ENCODE peak calls at places on chromosomes 7 and 10, in six cellular contexts. I, N, K, O, W and X are unnamed samples.

GRCh38 chr7:25731035-25731880 is 420.7 kb upstream of the NFE2L3 start:
- DNase-seq in I (no peak), W (no peak), K (no peak), N (no peak), O (no peak), X (no peak)

GRCh38 chr7:70614237-70614984 is 517.5 kb upstream of the GALNT17 start:
- DNase-seq in W (peak), I (peak), O (no peak), K (no peak), N (no peak), X (peak)

GRCh38 chr10:122303271-122304053 is 32.4 kb downstream of the BTBD16 start:
- DNase-seq in W (no peak), O (no peak), K (no peak), I (no peak), N (no peak), X (no peak)

GRCh38 chr10:112912441-112912911 is 37.6 kb upstream of the TCF7L2 start:
- DNase-seq in I (no peak), W (no peak), K (no peak), O (no peak), N (no peak), X (no peak)

GRCh38 chr10:114548662-114549061 is 109.4 kb downstream of the ABLIM1 start:
- DNase-seq in O (no peak), W (no peak), K (no peak), I (no peak), N (peak), X (no peak)

GRCh38 chr7:22325671-22326070 is 31.3 kb downstream of the RAPGEF5 start:
- DNase-seq in K (no peak), N (no peak), W (no peak), I (no peak), O (no peak), X (no peak)

GRCh38 chr10:23100331-23101030 is 5.1 kb downstream of the MSRB2 start:
- DNase-seq in I (no peak), W (no peak), O (no peak), K (no peak), N (no peak), X (no peak)

GRCh38 chr10:70677016-70677415 is 4.7 kb downstream of the ADAMTS14 start:
- DNase-seq in I (no peak), O (no peak), K (no peak), W (no peak), N (no peak), X (no peak)

GRCh38 chr7:18703743-18704142 is 208.2 kb downstream of the HDAC9 start:
- DNase-seq in W (no peak), N (no peak), I (no peak), O (no peak), K (no peak), X (no peak)

GRCh38 chr7:57177856-57178767 is 45.9 kb upstream of the ZNF479 start:
- DNase-seq in I (no peak), K (no peak), N (no peak), W (no peak), O (no peak), X (no peak)

GRCh38 chr10:71805776-71806705 is 32.7 kb upstream of the VSIR start:
- DNase-seq in N (peak), K (no peak), O (no peak), I (peak), W (no peak), X (no peak)

GRCh38 chr7:22653981-22654380 is 73.0 kb upstream of the IL6 start:
- DNase-seq in O (no peak), I (no peak), W (no peak), N (no peak), K (no peak), X (no peak)

GRCh38 chr7:66183700-66184099 is 21.4 kb upstream of the TPST1 start:
- DNase-seq in O (no peak), I (peak), N (peak), K (no peak), W (no peak), X (peak)

GRCh38 chr10:30918651-30919050 is 113.0 kb downstream of the ZNF438 start:
- DNase-seq in N (no peak), I (no peak), O (no peak), K (no peak), W (no peak), X (no peak)

GRCh38 chr10:118272090-118272775 is 69.9 kb downstream of the FAM204A start:
- DNase-seq in K (no peak), W (no peak), N (no peak), O (no peak), I (no peak), X (no peak)

GRCh38 chr10:91590904-91591791 is 41.7 kb downstream of the PPP1R3C start:
- DNase-seq in N (peak), W (no peak), K (no peak), O (no peak), I (no peak), X (no peak)

GRCh38 chr10:79019961-79020491 is 48.7 kb upstream of the ZMIZ1 start:
- DNase-seq in N (no peak), K (no peak), O (no peak), I (no peak), W (no peak), X (no peak)

GRCh38 chr10:24208661-24209420 is at the start of gene KIAA1217:
- DNase-seq in I (peak), W (no peak), N (peak), O (no peak), K (no peak), X (no peak)